ENCODE peak calls at places on chromosome 19, in six cellular contexts. Q is stomach, T is spleen, L is H1, U is HCT116, V is GM23338. O is an unnamed sample.

GRCh38 chr19:58409010-58409790 is 751 bp downstream of the ZNF584 start:
- DNase-seq in L (no peak), V (peak; percentile 37), U (no peak), Q (no peak), T (no peak), O (no peak)

GRCh38 chr19:44689290-44690130 is 9.4 kb upstream of the CEACAM16 start:
- DNase-seq in U (peak; percentile 50), T (peak; percentile 90), L (peak; percentile 65), V (peak; percentile 89), Q (peak; percentile 76), O (peak; percentile 61)

GRCh38 chr19:45076029-45076850 is at the start of gene ZNF296:
- DNase-seq in U (peak; percentile 75), L (no peak), V (peak; percentile 92), Q (peak; percentile 94), T (peak; percentile 97), O (peak; percentile 97)

GRCh38 chr19:33621065-33621785 is 528 bp upstream of the CHST8 start:
- DNase-seq in L (no peak), T (peak; percentile 67), Q (no peak), U (no peak), V (peak; percentile 61), O (peak; percentile 81)

GRCh38 chr19:39996218-39996810 is 546 bp upstream of the ZNF546 start:
- DNase-seq in L (no peak), Q (no peak), T (no peak), U (peak; percentile 29), V (no peak), O (no peak)

GRCh38 chr19:12085074-12085818 is 20.7 kb downstream of the ZNF844 start:
- DNase-seq in U (no peak), L (no peak), V (no peak), T (no peak), Q (no peak), O (no peak)

GRCh38 chr19:53558404-53558803 is 20.5 kb downstream of the ZNF331 start:
- DNase-seq in T (no peak), U (no peak), L (no peak), V (no peak), Q (no peak), O (no peak)

GRCh38 chr19:43674630-43674982 is 4.6 kb upstream of the PLAUR start:
- DNase-seq in L (no peak), U (no peak), T (no peak), Q (no peak), V (no peak), O (no peak)

GRCh38 chr19:55041627-55042343 is 3.7 kb upstream of the GP6 start:
- DNase-seq in L (no peak), T (no peak), Q (no peak), U (no peak), V (no peak), O (no peak)

GRCh38 chr19:18389736-18390074 is 3.7 kb downstream of the GDF15 start:
- DNase-seq in U (no peak), T (no peak), Q (no peak), L (no peak), V (no peak), O (no peak)

GRCh38 chr19:31378404-31378803 is 29.2 kb upstream of the TSHZ3 start:
- DNase-seq in L (no peak), U (no peak), T (no peak), V (no peak), Q (no peak), O (no peak)

GRCh38 chr19:55384576-55385235 is 614 bp upstream of the TMEM238 start:
- DNase-seq in U (no peak), Q (no peak), L (no peak), V (peak; percentile 40), T (peak; percentile 86), O (no peak)

GRCh38 chr19:2160384-2160783 is 3.3 kb upstream of the DOT1L start:
- DNase-seq in L (no peak), U (no peak), V (no peak), T (no peak), Q (no peak), O (no peak)

GRCh38 chr19:5451494-5451893 is 3.7 kb upstream of the ZNRF4 start:
- DNase-seq in Q (no peak), T (no peak), V (no peak), L (no peak), U (no peak), O (no peak)

GRCh38 chr19:1245468-1245867 is 2.9 kb upstream of the MIDN start:
- DNase-seq in T (no peak), U (no peak), V (no peak), L (no peak), Q (no peak), O (no peak)

GRCh38 chr19:9535934-9536333 is 2.5 kb downstream of the ZNF426 start:
- DNase-seq in V (no peak), T (no peak), U (no peak), Q (no peak), L (no peak), O (no peak)

GRCh38 chr19:9538183-9539058 is at the start of gene ZNF426:
- DNase-seq in L (peak; percentile 58), V (peak; percentile 96), T (peak; percentile 95), U (peak; percentile 33), Q (peak; percentile 85), O (peak; percentile 93)
- TF ChIP-seq CTCF in L (no peak), V (no peak), T (no peak), U (no peak), Q (no peak), O (no peak)

GRCh38 chr19:15369594-15369891 is 10.0 kb downstream of the AKAP8 start:
- DNase-seq in U (no peak), L (no peak), Q (no peak), V (no peak), T (peak; percentile 62), O (no peak)
- H3K4me1 ChIP-seq in U (no peaks in the 10 kb centered on the region), L (no peaks in the 10 kb centered on the region), Q (peaks cover 18% of the 10 kb centered on the region), V (no peaks in the 10 kb centered on the region), T (peaks cover 9% of the 10 kb centered on the region), O (peaks cover 8% of the 10 kb centered on the region)

DNA sequence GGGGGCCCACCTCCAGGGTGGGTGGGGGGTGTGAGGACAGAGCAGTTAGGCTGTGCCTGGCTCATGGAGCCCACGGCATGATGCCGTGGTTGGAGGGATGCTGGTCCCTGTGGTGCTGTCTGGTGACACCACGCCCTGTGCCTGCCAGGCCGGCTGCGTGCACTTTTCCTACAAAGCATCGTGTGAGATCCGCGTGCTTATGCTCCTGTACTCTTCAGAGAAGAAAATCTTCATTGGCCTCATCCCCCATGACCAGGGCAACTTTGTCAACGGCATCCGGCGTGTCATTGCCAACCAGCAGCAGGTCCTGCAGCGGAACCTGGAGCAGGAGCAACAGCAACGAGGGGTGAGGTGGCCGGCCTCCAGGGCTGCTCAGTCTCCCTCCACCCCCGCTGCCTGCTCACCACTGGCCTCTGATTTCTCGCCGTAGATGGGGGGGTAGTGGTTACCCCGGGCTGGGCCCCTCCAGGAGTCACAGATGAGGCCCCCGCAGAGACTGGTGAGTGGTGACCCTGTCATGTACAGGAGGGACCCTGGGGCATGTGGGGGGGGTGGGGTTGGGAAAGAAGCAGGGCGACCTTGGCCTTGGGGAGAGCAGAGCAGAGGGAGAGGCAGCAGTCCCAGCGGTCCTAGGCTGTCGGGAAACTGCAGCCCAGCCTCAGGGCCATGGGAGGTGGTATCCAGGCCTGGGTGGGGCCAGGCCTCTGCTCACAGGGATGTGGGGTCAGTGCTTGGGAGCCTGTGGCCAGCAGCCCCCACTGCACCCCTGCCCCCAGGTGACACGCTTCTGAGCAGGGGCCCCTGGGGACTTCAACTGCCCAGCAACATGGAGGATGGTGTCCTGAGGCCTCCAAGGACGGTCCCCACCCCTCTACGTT is 7.3 kb downstream of the PNKP start:
- DNase-seq in Q (no peak), U (no peak), L (no peak), V (no peak), T (no peak), O (no peak)
- TF ChIP-seq POLR2AphosphoS5 in Q (no peak), U (peak; percentile 18), L (peak; percentile 93), V (peak; percentile 51), T (peak; percentile 45), O (no peak)

GRCh38 chr19:41226053-41226873 is 7.2 kb downstream of the AXL start:
- DNase-seq in U (peak; percentile 72), V (peak; percentile 81), L (no peak), Q (peak; percentile 62), T (no peak), O (peak; percentile 94)
- TF ChIP-seq CTCF in U (no peak), V (no peak), L (no peak), Q (no peak), T (no peak), O (peak; percentile 22)

O was measured in upper lobe of left lung.